ENCODE peak calls at places on chromosomes 1 and 21, in ten cellular contexts. K is heart right ventricle; E is effector memory CD4-positive, alpha-beta T cell; L is pancreas; T is CD4-positive, alpha-beta memory T cell; M is psoas muscle; I is DND-41; B is CD4-positive, CD25-positive, alpha-beta regulatory T cell; F is PC-3; Q is BE2C. A is an unnamed sample. For H3K9me3 and H3K27me3, the result is how much of the 10 kb centered on the place peaks cover.

GRCh38 chr1:111731956-111732355 is 7.2 kb downstream of the INKA2 start:
- DNase-seq in K (no peak), E (no peak), L (no peak), T (no peak), M (no peak), I (no peak), B (no peak), F (no peak), Q (no peak), A (no peak)

GRCh38 chr21:27346041-27346448 is 379.2 kb upstream of the ADAMTS5 start:
- DNase-seq in K (no peak), E (no peak), L (no peak), T (no peak), M (no peak), I (no peak), B (no peak), F (peak), Q (no peak), A (no peak)

GRCh38 chr1:206683313-206683712 is 1.4 kb upstream of the MAPKAPK2 start:
- DNase-seq in K (no peak), E (no peak), L (no peak), T (no peak), M (no peak), I (no peak), B (no peak), F (no peak), Q (no peak), A (no peak)

GRCh38 chr1:33094971-33095604 is 14.1 kb downstream of the AZIN2 start:
- DNase-seq in K (no peak), E (no peak), L (no peak), T (no peak), M (no peak), I (no peak), B (no peak), F (peak), Q (peak), A (peak)

GRCh38 chr1:198337886-198338285 is 181.1 kb downstream of the NEK7 start:
- DNase-seq in K (no peak), E (no peak), L (no peak), T (no peak), M (no peak), I (no peak), B (no peak), F (no peak), Q (no peak), A (no peak)

GRCh38 chr1:228490120-228491078 is 3.2 kb downstream of the RNF187 start:
- DNase-seq in K (no peak), E (no peak), L (no peak), T (no peak), M (peak), I (peak), B (no peak), F (peak), Q (no peak), A (peak)

GRCh38 chr21:41387042-41387819 is 25.4 kb downstream of the MX2 start:
- DNase-seq in K (no peak), E (no peak), L (no peak), T (no peak), M (no peak), I (no peak), B (no peak), F (no peak), Q (no peak), A (no peak)

GRCh38 chr21:39077816-39078215 is 105.4 kb downstream of the PSMG1 start:
- DNase-seq in K (no peak), E (no peak), L (no peak), T (no peak), M (no peak), I (no peak), B (no peak), F (no peak), Q (no peak), A (no peak)

GRCh38 chr1:89649783-89650182 is 16.9 kb downstream of the LRRC8C start:
- DNase-seq in K (no peak), E (no peak), L (no peak), T (no peak), M (no peak), I (no peak), B (no peak), F (no peak), Q (no peak), A (no peak)

GRCh38 chr1:7845761-7846160 is 7.1 kb downstream of the UTS2 start:
- DNase-seq in K (no peak), E (no peak), L (no peak), T (no peak), M (no peak), I (no peak), B (no peak), F (no peak), Q (no peak), A (no peak)

GRCh38 chr1:88741413-88741812 is 57.3 kb downstream of the PKN2 start:
- DNase-seq in K (no peak), E (no peak), L (no peak), T (no peak), M (no peak), I (no peak), B (no peak), F (peak), Q (no peak), A (no peak)

GRCh38 chr1:39115271-39116110 is 89.0 kb upstream of the MACF1 start:
- DNase-seq in K (no peak), E (no peak), L (no peak), T (no peak), M (no peak), I (no peak), B (no peak), F (no peak), Q (no peak), A (peak)

GRCh38 chr1:32012709-32013385 is 821 bp upstream of the KHDRBS1 start:
- DNase-seq in K (no peak), E (no peak), L (no peak), T (no peak), M (no peak), I (no peak), B (no peak), F (no peak), Q (no peak), A (no peak)

GRCh38 chr1:65177457-65177856 is 29.5 kb downstream of the AK4 start:
- DNase-seq in K (no peak), E (no peak), L (no peak), T (no peak), M (no peak), I (no peak), B (no peak), F (peak), Q (no peak), A (no peak)

GRCh38 chr1:208431721-208432120 is 187.5 kb upstream of the PLXNA2 start:
- DNase-seq in K (no peak), E (no peak), L (no peak), T (no peak), M (no peak), I (no peak), B (no peak), F (peak), Q (no peak), A (peak)

GRCh38 chr1:236760480-236760879 is 34.6 kb upstream of the MTR start:
- DNase-seq in K (no peak), E (no peak), L (no peak), T (no peak), M (no peak), I (no peak), B (no peak), F (no peak), Q (no peak), A (no peak)

GRCh38 chr1:116920211-116920610 is 10.5 kb downstream of the PTGFRN start:
- DNase-seq in K (no peak), E (no peak), L (no peak), T (no peak), M (no peak), I (no peak), B (no peak), F (peak), Q (no peak), A (no peak)

GRCh38 chr1:213252026-213252425 is 201.0 kb downstream of the RPS6KC1 start:
- DNase-seq in K (no peak), E (no peak), L (no peak), T (no peak), M (no peak), I (no peak), B (no peak), F (no peak), Q (no peak), A (no peak)

GRCh38 chr1:154350383-154350782 is 25.1 kb downstream of the ATP8B2 start:
- DNase-seq in K (no peak), E (no peak), L (no peak), T (no peak), M (no peak), I (no peak), B (no peak), F (no peak), Q (no peak), A (no peak)

GRCh38 chr1:198829948-198830347 is 191.1 kb downstream of the PTPRC start:
- DNase-seq in K (no peak), E (no peak), L (no peak), T (no peak), M (no peak), I (no peak), B (no peak), F (no peak), Q (no peak), A (peak)

GRCh38 chr1:31371121-31371520 is 1.8 kb downstream of the FABP3 start:
- DNase-seq in K (no peak), E (no peak), L (no peak), T (no peak), M (no peak), I (no peak), B (no peak), F (no peak), Q (no peak), A (no peak)

GRCh38 chr1:221268295-221268694 is 389.1 kb downstream of the HLX start:
- DNase-seq in K (no peak), E (no peak), L (no peak), T (no peak), M (no peak), I (no peak), B (no peak), F (peak), Q (no peak), A (peak)

GRCh38 chr1:235867903-235868469 is 1.3 kb upstream of the LYST start:
- DNase-seq in K (no peak), E (peak), L (no peak), T (peak), M (no peak), I (peak), B (peak), F (no peak), Q (no peak), A (no peak)

GRCh38 chr1:8684590-8684989 is 132.8 kb downstream of the RERE start:
- DNase-seq in K (no peak), E (no peak), L (no peak), T (no peak), M (no peak), I (no peak), B (no peak), F (no peak), Q (no peak), A (no peak)

GRCh38 chr21:15826147-15826780 is 96.5 kb downstream of the USP25 start:
- DNase-seq in K (no peak), E (no peak), L (no peak), T (peak), M (no peak), I (peak), B (no peak), F (peak), Q (no peak), A (no peak)

GRCh38 chr1:58062635-58063034 is 483.9 kb downstream of the OMA1 start:
- DNase-seq in K (no peak), E (no peak), L (no peak), T (no peak), M (no peak), I (no peak), B (no peak), F (no peak), Q (no peak), A (no peak)

GRCh38 chr1:44144962-44145756 is 3.7 kb upstream of the KLF18 start:
- DNase-seq in K (no peak), E (no peak), L (no peak), T (no peak), M (no peak), I (no peak), B (no peak), F (no peak), Q (no peak), A (no peak)

GRCh38 chr1:18324246-18324645 is 156.5 kb upstream of the KLHDC7A start:
- DNase-seq in K (no peak), E (no peak), L (no peak), T (no peak), M (no peak), I (no peak), B (no peak), F (no peak), Q (no peak), A (no peak)

GRCh38 chr1:181479137-181479745 is 4.1 kb upstream of the CACNA1E start:
- DNase-seq in K (peak), E (no peak), L (no peak), T (peak), M (peak), I (peak), B (no peak), F (peak), Q (peak), A (peak)

GRCh38 chr1:238492271-238492670 is 601.5 kb upstream of the ZP4 start:
- DNase-seq in K (no peak), E (no peak), L (no peak), T (no peak), M (no peak), I (no peak), B (no peak), F (no peak), Q (no peak), A (no peak)
- H3K9me3 ChIP-seq in K (under half), E (under half), L (under half), T (under half), M (under half), I (under half), B (under half), F (under half), Q (under half), A (under half)

GRCh38 chr1:147673401-147673800 is 3.1 kb upstream of the ACP6 start:
- DNase-seq in K (no peak), E (no peak), L (no peak), T (no peak), M (no peak), I (no peak), B (no peak), F (peak), Q (no peak), A (no peak)
- H3K27me3 ChIP-seq in K (under half), E (under half), L (under half), T (under half), M (under half), I (under half), B (under half), F (under half), Q (under half), A (under half)

GRCh38 chr21:44751799-44752636 is 40.6 kb upstream of the TSPEAR start:
- DNase-seq in K (no peak), E (no peak), L (no peak), T (no peak), M (no peak), I (no peak), B (no peak), F (no peak), Q (no peak), A (no peak)
- H3K4me3 ChIP-seq in K (no peak), E (no peak), L (no peak), T (no peak), M (no peak), I (no peak), B (no peak), F (peak), Q (no peak), A (no peak)

GRCh38 chr21:30600787-30601186 is at the start of gene KRTAP22-1:
- DNase-seq in K (no peak), E (no peak), L (no peak), T (no peak), M (no peak), I (no peak), B (no peak), F (no peak), Q (no peak), A (no peak)

DNA sequence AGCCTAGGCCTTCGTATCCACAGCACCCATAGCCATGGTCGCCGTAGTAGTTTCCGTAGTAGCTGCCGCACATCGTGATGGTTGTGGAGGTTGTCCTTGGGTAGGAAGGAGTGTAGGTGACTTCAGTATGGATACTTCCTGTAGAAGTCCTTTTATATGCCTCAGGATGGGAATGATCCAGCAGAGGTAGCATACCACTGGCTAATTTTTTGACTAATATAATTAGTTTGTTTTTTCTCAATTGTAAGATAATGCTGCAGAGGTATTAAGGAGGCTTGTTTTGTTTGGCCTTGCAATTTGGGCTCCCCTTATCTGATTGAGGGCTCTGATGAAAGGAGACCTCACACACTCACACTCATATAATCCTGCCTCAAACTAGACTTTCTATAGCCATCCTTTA is at the start of gene KRTAP6-2:
- DNase-seq in K (no peak), E (no peak), L (no peak), T (no peak), M (no peak), I (no peak), B (no peak), F (no peak), Q (no peak), A (no peak)
- H3K9me3 ChIP-seq in K (under half), E (under half), L (under half), T (under half), M (under half), I (under half), B (under half), F (under half), Q (under half), A (under half)

DNA sequence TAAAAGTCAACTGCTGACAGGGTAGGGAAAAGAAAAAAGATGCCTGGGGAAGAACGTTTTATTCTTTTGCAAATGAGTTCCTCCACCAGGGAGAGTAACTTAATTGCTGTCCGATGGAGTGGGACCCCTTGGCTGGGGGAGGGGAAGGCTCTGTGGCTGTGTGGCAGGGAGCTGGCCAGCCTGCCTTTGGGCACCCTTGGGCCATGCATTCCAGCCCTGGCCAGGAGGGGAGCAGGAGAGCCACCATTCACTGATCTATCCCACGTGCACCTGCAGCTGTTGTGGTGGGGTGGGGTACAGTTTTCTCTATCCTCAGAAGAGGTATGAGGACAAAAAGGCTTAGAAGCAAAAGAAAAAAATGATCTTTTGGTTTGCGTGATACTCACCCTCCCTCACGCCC is 116.9 kb downstream of the KCNK1 start:
- DNase-seq in K (no peak), E (no peak), L (no peak), T (no peak), M (no peak), I (no peak), B (no peak), F (no peak), Q (peak), A (no peak)
- H3K27me3 ChIP-seq in K (under half), E (under half), L (under half), T (under half), M (under half), I (under half), B (under half), F (under half), Q (under half), A (under half)

GRCh38 chr1:156571261-156571958 is 955 bp downstream of the IQGAP3 start:
- DNase-seq in K (no peak), E (no peak), L (no peak), T (no peak), M (no peak), I (no peak), B (no peak), F (peak), Q (no peak), A (peak)

GRCh38 chr1:156577512-156577911 is 2.0 kb upstream of the TTC24 start:
- DNase-seq in K (no peak), E (no peak), L (no peak), T (no peak), M (no peak), I (no peak), B (no peak), F (peak), Q (no peak), A (no peak)

GRCh38 chr1:156574039-156574633 is 1.8 kb upstream of the IQGAP3 start:
- DNase-seq in K (no peak), E (no peak), L (no peak), T (no peak), M (no peak), I (no peak), B (no peak), F (no peak), Q (no peak), A (no peak)

GRCh38 chr1:156571959-156572662 is at the start of gene IQGAP3:
- DNase-seq in K (peak), E (peak), L (peak), T (peak), M (peak), I (peak), B (peak), F (peak), Q (peak), A (peak)

DNA sequence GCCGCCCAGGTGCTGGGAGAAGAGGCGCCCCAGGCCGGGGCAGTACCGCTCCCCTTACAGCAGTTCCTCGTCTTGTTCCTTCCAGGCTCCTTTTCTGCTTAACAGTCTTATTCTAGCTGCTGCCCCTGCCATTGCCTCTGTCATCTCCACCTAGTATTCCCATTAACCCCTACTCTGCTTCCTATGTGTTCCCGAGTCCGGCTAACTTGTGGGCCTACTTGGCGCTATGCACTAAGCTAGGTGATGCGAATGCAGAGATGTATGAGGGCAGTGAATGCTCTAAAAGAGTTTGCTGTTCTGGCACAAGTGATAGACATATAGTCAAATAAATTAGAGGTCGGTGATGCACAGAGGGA is 276 bp upstream of the IQGAP3 start:
- DNase-seq in K (no peak), E (no peak), L (no peak), T (no peak), M (no peak), I (no peak), B (no peak), F (no peak), Q (no peak), A (no peak)
- H3K4me3 ChIP-seq in K (peak), E (peak), L (no peak), T (peak), M (peak), I (peak), B (peak), F (peak), Q (peak), A (peak)

A was measured in MG63.